ENCODE peak calls at places on chromosomes 16 and 17, in five cellular contexts. Q, K, S, F and N are unnamed samples.

GRCh38 chr17:64779344-64780095 is 117.4 kb upstream of the SMURF2 start:
- DNase-seq in F (no peak), Q (peak; percentile 25), K (peak; percentile 77), S (no peak), N (no peak)

GRCh38 chr17:33233855-33234228 is 59.3 kb downstream of the ASIC2 start:
- DNase-seq in S (peak; percentile 19), K (no peak), Q (no peak), F (peak; percentile 34), N (no peak)

GRCh38 chr16:64543401-64543800 is 578.5 kb downstream of the CDH11 start:
- DNase-seq in S (no peak), F (no peak), Q (no peak), K (no peak), N (no peak)

GRCh38 chr17:322006-322780 is 30.4 kb downstream of the RPH3AL start:
- DNase-seq in Q (peak; percentile 19), S (no peak), F (no peak), K (peak; percentile 31), N (no peak)

GRCh38 chr16:53068423-53068833 is 13.6 kb downstream of the CHD9 start:
- DNase-seq in Q (no peak), S (no peak), F (no peak), K (no peak), N (no peak)

GRCh38 chr17:72681844-72682243 is 410.6 kb downstream of the SLC39A11 start:
- DNase-seq in F (no peak), Q (no peak), S (no peak), K (no peak), N (no peak)

GRCh38 chr17:66317629-66318028 is 15.2 kb downstream of the PRKCA start:
- DNase-seq in F (no peak), Q (no peak), K (peak; percentile 74), S (no peak), N (no peak)

GRCh38 chr16:22628994-22629393 is 118.3 kb downstream of the NPIPB5 start:
- DNase-seq in Q (no peak), K (no peak), F (no peak), S (no peak), N (no peak)

GRCh38 chr17:78108726-78109488 is 19.6 kb downstream of the TMC6 start:
- DNase-seq in K (peak; percentile 45), F (peak; percentile 62), Q (no peak), S (no peak), N (no peak)

GRCh38 chr16:26532456-26532855 is 534.3 kb upstream of the C16orf82 start:
- DNase-seq in Q (no peak), F (no peak), K (no peak), S (no peak), N (no peak)

GRCh38 chr17:2450016-2450650 is 49.3 kb upstream of the MNT start:
- DNase-seq in F (no peak), S (no peak), K (peak; percentile 49), Q (no peak), N (no peak)

GRCh38 chr17:17938388-17939107 is 33.7 kb downstream of the TOM1L2 start:
- DNase-seq in K (no peak), Q (no peak), F (no peak), S (no peak), N (no peak)

GRCh38 chr17:75315541-75316243 is 26.5 kb upstream of the SLC25A19 start:
- DNase-seq in S (no peak), F (no peak), K (peak; percentile 92), Q (no peak), N (no peak)

GRCh38 chr17:64063088-64063487 is 42.7 kb upstream of the ICAM2 start:
- DNase-seq in S (no peak), F (no peak), Q (no peak), K (peak; percentile 29), N (no peak)

GRCh38 chr16:87086156-87086555 is 231.0 kb downstream of the C16orf95 start:
- DNase-seq in Q (no peak), K (peak; percentile 77), F (no peak), S (no peak), N (no peak)

GRCh38 chr16:70569752-70570151 is 46.1 kb downstream of the SF3B3 start:
- DNase-seq in F (no peak), Q (no peak), K (no peak), S (no peak), N (no peak)

GRCh38 chr16:46889942-46890300 is 5.8 kb downstream of the GPT2 start:
- DNase-seq in F (no peak), Q (no peak), K (no peak), S (no peak), N (no peak)

GRCh38 chr17:60510031-60510430 is 16.0 kb downstream of the APPBP2 start:
- DNase-seq in F (no peak), Q (no peak), S (no peak), K (peak; percentile 10), N (no peak)

GRCh38 chr17:34437188-34437587 is 74.2 kb upstream of the CCL1 start:
- DNase-seq in Q (no peak), S (no peak), F (no peak), K (no peak), N (no peak)

GRCh38 chr17:34447406-34447805 is 84.4 kb upstream of the CCL1 start:
- DNase-seq in S (no peak), K (no peak), Q (peak; percentile 70), F (no peak), N (no peak)

GRCh38 chr17:34443832-34444469 is 80.9 kb upstream of the CCL1 start:
- DNase-seq in Q (no peak), K (no peak), S (no peak), F (peak; percentile 43), N (no peak)

GRCh38 chr17:34445145-34445544 is 82.1 kb upstream of the CCL1 start:
- DNase-seq in K (no peak), S (no peak), Q (no peak), F (no peak), N (no peak)

GRCh38 chr17:34442387-34443111 is 79.5 kb upstream of the CCL1 start:
- DNase-seq in F (peak; percentile 35), Q (no peak), K (no peak), S (no peak), N (no peak)
- H3K27me3 ChIP-seq in F (peaks cover 11% of the 10 kb centered on the region), Q (no peaks in the 10 kb centered on the region), K (no peaks in the 10 kb centered on the region), S (peaks cover 4% of the 10 kb centered on the region), N (no peaks in the 10 kb centered on the region)

DNA sequence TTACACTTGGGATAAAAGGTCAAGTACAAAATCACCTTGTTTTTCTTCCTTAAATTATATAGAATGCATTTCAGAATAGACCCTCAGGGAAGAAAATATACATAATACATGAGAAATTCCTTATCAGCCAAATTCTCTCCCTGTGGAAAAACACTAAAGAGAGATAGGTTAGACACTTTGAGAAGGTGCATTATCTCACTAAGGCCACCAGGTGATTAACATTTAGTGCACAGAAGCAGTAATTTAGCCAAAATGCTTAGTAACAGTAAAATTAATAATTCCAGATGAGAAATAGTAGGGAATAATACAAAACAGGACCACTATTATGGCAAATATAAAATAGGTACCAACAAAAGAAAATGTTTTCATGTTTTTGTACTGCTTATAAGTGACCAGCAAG is 185.3 kb upstream of the C17orf78 start:
- DNase-seq in F (no peak), K (no peak), Q (no peak), S (no peak), N (no peak)
- TF ChIP-seq CTCF in F (no peak), K (no peak), Q (no peak), S (no peak), N (no peak)

GRCh38 chr16:57677622-57678369 is 9.7 kb downstream of the ADGRG3 start:
- DNase-seq in F (peak; percentile 49), S (peak; percentile 87), Q (peak; percentile 85), K (peak; percentile 64), N (no peak)

GRCh38 chr16:57680842-57681241 is 12.7 kb downstream of the ADGRG3 start:
- DNase-seq in F (peak; percentile 12), K (peak; percentile 68), Q (peak; percentile 1), S (no peak), N (no peak)

GRCh38 chr16:57679016-57679415 is 10.9 kb downstream of the ADGRG3 start:
- DNase-seq in S (no peak), F (peak; percentile 5), Q (peak; percentile 9), K (peak; percentile 69), N (no peak)

GRCh38 chr16:57681950-57682728 is 12.5 kb upstream of the DRC7 start:
- DNase-seq in Q (no peak), S (no peak), K (peak; percentile 71), F (no peak), N (no peak)

DNA sequence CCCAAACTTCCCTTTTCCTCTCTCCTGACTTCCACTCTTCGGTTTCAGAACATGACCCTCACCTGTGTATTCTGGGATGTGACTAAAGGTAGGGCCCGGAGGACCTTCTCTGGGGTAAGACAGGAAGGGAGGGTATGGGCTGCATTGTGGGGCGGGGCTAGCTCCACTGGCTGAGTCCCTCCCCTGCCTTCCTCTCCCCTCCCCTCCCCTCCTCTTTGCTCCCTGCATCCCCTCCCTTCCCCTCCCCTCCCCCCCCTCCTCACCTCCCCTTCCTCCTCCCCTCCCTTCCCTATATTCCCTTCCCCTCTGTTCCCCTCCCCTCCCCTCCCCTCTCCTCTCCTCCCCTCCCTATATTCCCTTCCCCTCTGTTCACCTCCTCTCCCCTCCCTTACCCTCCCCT is 11.7 kb downstream of the ADGRG3 start:
- DNase-seq in S (no peak), K (no peak), Q (peak; percentile 2), F (no peak), N (no peak)
- H3K4me1 ChIP-seq in S (no peaks in the 10 kb centered on the region), K (peaks cover 2% of the 10 kb centered on the region), Q (peaks cover 30% of the 10 kb centered on the region), F (no peaks in the 10 kb centered on the region), N (peaks cover 1% of the 10 kb centered on the region)

DNA sequence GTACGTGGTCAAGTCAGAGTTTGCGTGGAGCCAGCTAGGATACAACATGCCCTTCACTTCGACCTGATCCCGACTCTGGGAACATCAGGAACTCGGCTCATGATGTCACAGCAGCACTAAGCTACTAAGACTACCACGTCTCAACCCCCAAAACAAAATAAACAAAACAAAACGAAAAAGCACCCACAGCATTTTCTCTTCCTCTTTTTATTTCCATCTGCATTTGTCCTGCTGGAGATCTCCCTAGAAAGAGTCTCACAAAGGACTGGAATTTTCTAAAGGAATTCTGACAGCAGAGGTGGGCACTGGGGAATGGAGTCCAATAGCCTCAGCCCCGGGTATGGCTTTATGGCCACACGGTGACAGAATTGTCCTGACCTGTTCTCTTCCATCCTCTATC is 196.6 kb downstream of the SALL1 start:
- DNase-seq in Q (no peak), S (no peak), F (no peak), K (no peak), N (no peak)
- H3K27me3 ChIP-seq in Q (no peaks in the 10 kb centered on the region), S (peaks cover 2% of the 10 kb centered on the region), F (no peaks in the 10 kb centered on the region), K (no peaks in the 10 kb centered on the region), N (no peaks in the 10 kb centered on the region)

GRCh38 chr17:53186004-53186403 is 636.7 kb upstream of the KIF2B start:
- DNase-seq in Q (no peak), F (no peak), S (no peak), K (no peak), N (no peak)
- TF ChIP-seq CTCF in Q (no peak), F (no peak), S (no peak), K (no peak), N (no peak)

GRCh38 chr17:4559851-4560820 is at the start of gene GGT6:
- DNase-seq in K (peak; percentile 79), S (peak; percentile 67), Q (peak; percentile 98), F (peak; percentile 31), N (peak; percentile 61)

GRCh38 chr17:4559139-4559791 is 1.1 kb downstream of the GGT6 start:
- DNase-seq in K (peak; percentile 74), F (peak; percentile 14), Q (peak; percentile 66), S (no peak), N (no peak)

GRCh38 chr17:4557626-4558310 is 2.6 kb upstream of the MYBBP1A start:
- DNase-seq in F (peak; percentile 15), S (no peak), K (peak; percentile 68), Q (no peak), N (no peak)

GRCh38 chr17:4556996-4557395 is 1.8 kb upstream of the MYBBP1A start:
- DNase-seq in F (peak; percentile 7), S (no peak), Q (no peak), K (peak; percentile 54), N (no peak)

GRCh38 chr17:4558311-4558972 is 1.9 kb downstream of the GGT6 start:
- DNase-seq in Q (peak; percentile 15), K (peak; percentile 42), F (peak; percentile 18), S (no peak), N (no peak)
- H3K4me1 ChIP-seq in Q (peaks cover 53% of the 10 kb centered on the region), K (peaks cover 24% of the 10 kb centered on the region), F (peaks cover 11% of the 10 kb centered on the region), S (peaks cover 7% of the 10 kb centered on the region), N (no peaks in the 10 kb centered on the region)